ENCODE peak calls at places on chromosomes 13 and 19, in six cellular contexts. P, Z, X, Y, J and D are unnamed samples.

GRCh38 chr13:28246891-28247290 is 108.5 kb downstream of the PAN3 start:
- DNase-seq in P (no peak), Z (no peak), Y (no peak), X (no peak), J (no peak), D (no peak)

GRCh38 chr13:91308299-91308698 is 39.2 kb upstream of the MIR17HG start:
- DNase-seq in X (no peak), Y (no peak), J (no peak), P (no peak), Z (no peak), D (no peak)

GRCh38 chr19:54462072-54462712 is 1.4 kb downstream of the LENG9 start:
- DNase-seq in Z (no peak), X (no peak), J (peak; percentile 65), P (peak; percentile 75), Y (no peak), D (no peak)

GRCh38 chr19:54207908-54208783 is 7.5 kb downstream of the RPS9 start:
- DNase-seq in Z (peak; percentile 59), P (peak; percentile 74), Y (no peak), X (peak; percentile 87), J (peak; percentile 79), D (no peak)

GRCh38 chr13:36310417-36311108 is 12.9 kb upstream of the CCDC169 start:
- DNase-seq in P (no peak), X (no peak), J (no peak), Z (no peak), Y (no peak), D (no peak)

GRCh38 chr19:16405797-16406196 is 66.0 kb downstream of the EPS15L1 start:
- DNase-seq in Z (no peak), Y (no peak), P (no peak), J (no peak), X (no peak), D (no peak)

GRCh38 chr19:51821921-51822716 is 27.2 kb downstream of the FPR3 start:
- DNase-seq in Z (no peak), P (no peak), J (no peak), Y (no peak), X (no peak), D (no peak)

GRCh38 chr13:60758637-60759036 is 361.6 kb downstream of the TDRD3 start:
- DNase-seq in P (no peak), X (no peak), Z (no peak), Y (no peak), J (no peak), D (no peak)

GRCh38 chr13:46804391-46804815 is 7.4 kb upstream of the ESD start:
- DNase-seq in Y (no peak), P (no peak), X (no peak), Z (peak; percentile 57), J (no peak), D (peak; percentile 86)

GRCh38 chr13:59877933-59878332 is 285.8 kb downstream of the DIAPH3 start:
- DNase-seq in X (no peak), Y (no peak), J (no peak), P (no peak), Z (no peak), D (no peak)

GRCh38 chr19:54473071-54473941 is at the start of gene CDC42EP5:
- DNase-seq in Y (no peak), X (no peak), Z (no peak), J (peak; percentile 77), P (peak; percentile 94), D (peak; percentile 71)

GRCh38 chr19:14413765-14414171 is 5.4 kb downstream of the DDX39A start:
- DNase-seq in Z (no peak), J (no peak), Y (no peak), X (no peak), P (no peak), D (no peak)

GRCh38 chr13:91046715-91047327 is 300.7 kb upstream of the MIR17HG start:
- DNase-seq in X (no peak), P (no peak), Y (no peak), J (no peak), Z (peak; percentile 5), D (no peak)

GRCh38 chr19:4501005-4501591 is 17.2 kb downstream of the PLIN4 start:
- DNase-seq in Y (no peak), X (no peak), J (no peak), P (no peak), Z (no peak), D (no peak)

GRCh38 chr19:10431254-10431942 is 11.1 kb downstream of the PDE4A start:
- DNase-seq in Z (no peak), Y (no peak), P (peak; percentile 68), X (peak; percentile 82), J (no peak), D (no peak)

GRCh38 chr13:51495300-51495699 is 42.5 kb upstream of the INTS6 start:
- DNase-seq in Y (no peak), X (no peak), Z (no peak), J (no peak), P (no peak), D (no peak)

GRCh38 chr19:44741841-44742352 is 6.6 kb upstream of the BCL3 start:
- DNase-seq in Y (no peak), J (peak; percentile 98), P (peak; percentile 99), X (peak; percentile 98), Z (peak; percentile 100), D (peak; percentile 98)

GRCh38 chr13:95784161-95784880 is 107.4 kb downstream of the DNAJC3 start:
- DNase-seq in J (no peak), X (no peak), P (no peak), Z (peak; percentile 43), Y (no peak), D (peak; percentile 55)

GRCh38 chr19:12750851-12751250 is 740 bp upstream of the BEST2 start:
- DNase-seq in P (no peak), Y (no peak), J (no peak), X (no peak), Z (no peak), D (no peak)

GRCh38 chr13:106416645-106417044 is 118.8 kb downstream of the EFNB2 start:
- DNase-seq in Z (no peak), X (no peak), P (no peak), Y (no peak), J (no peak), D (no peak)

GRCh38 chr19:33080761-33081681 is at the start of gene GPATCH1:
- DNase-seq in P (peak; percentile 96), Y (peak; percentile 86), Z (peak; percentile 96), J (peak; percentile 90), X (peak; percentile 93), D (peak; percentile 53)

GRCh38 chr19:19591133-19591825 is 27.2 kb downstream of the PBX4 start:
- DNase-seq in Y (no peak), P (no peak), Z (peak; percentile 58), X (no peak), J (no peak), D (peak; percentile 95)

GRCh38 chr13:102580552-102581169 is 16.1 kb upstream of the TPP2 start:
- DNase-seq in Y (peak; percentile 65), X (no peak), P (no peak), Z (peak; percentile 65), J (no peak), D (peak; percentile 50)

GRCh38 chr19:47310819-47311218 is 1.2 kb downstream of the C5AR1 start:
- DNase-seq in Z (peak; percentile 89), P (peak; percentile 72), J (no peak), X (peak; percentile 79), Y (no peak), D (no peak)

GRCh38 chr13:52921194-52921593 is 72.8 kb upstream of the PCDH8 start:
- DNase-seq in J (no peak), Y (no peak), P (no peak), X (no peak), Z (no peak), D (no peak)

GRCh38 chr19:43950834-43951626 is at the start of gene ZNF221:
- DNase-seq in X (peak; percentile 93), Y (peak; percentile 91), J (peak; percentile 89), Z (peak; percentile 99), P (peak; percentile 94), D (peak; percentile 95)

GRCh38 chr19:29098863-29099481 is 114.0 kb downstream of the UQCRFS1 start:
- DNase-seq in Z (peak; percentile 69), X (peak; percentile 81), Y (no peak), P (peak; percentile 84), J (peak; percentile 22), D (peak; percentile 7)

GRCh38 chr13:96768524-96768923 is 225.8 kb downstream of the OXGR1 start:
- DNase-seq in Z (no peak), P (no peak), J (no peak), X (no peak), Y (no peak), D (no peak)

GRCh38 chr13:112067871-112068305 is 939 bp downstream of the SOX1 start:
- DNase-seq in Z (no peak), J (no peak), Y (no peak), P (no peak), X (no peak), D (no peak)

GRCh38 chr19:2848625-2849024 is 7.3 kb downstream of the ZNF555 start:
- DNase-seq in Z (no peak), J (no peak), X (no peak), Y (no peak), P (no peak), D (peak; percentile 29)
- H3K9me3 ChIP-seq in Z (peaks cover 69% of the 10 kb centered on the region), J (no peaks in the 10 kb centered on the region), X (peaks cover 18% of the 10 kb centered on the region), Y (peaks cover 42% of the 10 kb centered on the region), P (peaks cover 17% of the 10 kb centered on the region), D (peaks cover 68% of the 10 kb centered on the region)

DNA sequence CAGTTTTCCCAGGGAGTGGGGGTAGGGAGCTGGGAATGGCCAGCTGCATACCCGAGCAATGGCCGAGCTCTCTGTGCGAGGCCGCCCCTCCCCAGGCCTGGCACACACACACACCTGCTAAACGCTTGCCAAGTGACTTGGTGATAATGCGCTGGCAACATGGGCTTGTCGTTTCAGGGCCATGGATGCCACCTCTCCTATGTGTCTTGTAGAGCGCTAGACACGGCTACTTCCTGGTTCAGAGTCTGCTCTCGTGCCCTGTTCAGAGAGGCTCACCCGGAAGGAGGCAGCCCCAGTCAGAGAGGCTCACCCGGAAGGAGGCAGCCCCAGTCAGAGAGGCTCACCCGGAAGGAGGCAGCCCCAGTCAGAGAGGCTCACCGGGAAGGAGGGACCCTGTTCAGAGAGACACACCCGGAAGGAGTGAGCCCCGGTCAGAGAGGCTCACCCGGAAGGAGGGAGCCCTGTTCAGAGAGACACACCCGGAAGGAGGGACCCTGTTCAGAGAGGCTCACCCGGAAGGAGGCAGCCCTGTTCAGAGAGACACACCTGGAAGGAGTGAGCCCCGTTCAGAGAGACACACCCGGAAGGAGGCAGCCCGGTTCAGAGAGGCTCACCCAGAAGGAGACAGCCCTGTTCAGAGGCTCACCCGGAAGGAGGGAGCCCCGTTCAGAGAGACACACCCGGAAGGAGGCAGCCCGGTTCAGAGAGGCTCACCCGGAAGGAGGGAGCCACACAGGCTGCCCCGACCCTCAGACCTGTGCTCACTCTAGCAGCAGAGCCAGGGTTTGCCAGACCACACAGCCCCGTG is 4.2 kb downstream of the ADPRHL1 start:
- DNase-seq in Z (peak; percentile 96), J (peak; percentile 82), Y (no peak), P (no peak), X (peak; percentile 78), D (no peak)
- H3K4me3 ChIP-seq in Z (peak overlapping the region; percentile 66), J (peak overlapping the region; percentile 50), Y (no peak overlapping the region), P (peak overlapping the region; percentile 22), X (peak overlapping the region; percentile 46), D (no peak overlapping the region)

DNA sequence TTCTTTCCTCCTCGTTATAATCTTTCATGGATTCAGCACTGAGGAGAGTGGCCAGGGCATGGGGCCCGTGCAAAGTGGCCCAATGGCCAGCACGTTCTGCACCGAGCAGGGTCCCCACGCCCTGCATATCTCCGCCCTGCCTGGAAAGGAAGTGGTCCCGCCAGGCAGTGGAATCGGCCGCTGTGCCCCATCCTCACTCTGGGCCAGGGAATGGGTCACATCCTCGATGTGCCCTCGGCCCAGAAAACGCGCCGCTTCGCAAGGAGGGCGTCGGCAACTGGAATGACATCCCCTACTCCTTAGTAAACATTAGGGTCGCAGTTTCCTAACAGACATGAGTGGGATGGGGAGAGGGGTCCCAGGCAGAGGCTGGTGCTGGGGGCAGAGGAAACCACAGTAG is 90.7 kb downstream of the ZNF254 start:
- DNase-seq in P (no peak), J (no peak), Z (no peak), Y (no peak), X (no peak), D (no peak)
- H3K9me3 ChIP-seq in P (no peaks in the 10 kb centered on the region), J (no peaks in the 10 kb centered on the region), Z (peaks cover 27% of the 10 kb centered on the region), Y (peaks cover 29% of the 10 kb centered on the region), X (peaks cover 11% of the 10 kb centered on the region), D (peaks cover 29% of the 10 kb centered on the region)

GRCh38 chr19:39320948-39321831 is 527 bp upstream of the LRFN1 start:
- DNase-seq in P (no peak), X (no peak), J (no peak), Z (no peak), Y (no peak), D (no peak)
- H3K4me3 ChIP-seq in P (peak overlapping the region; percentile 80), X (no peak overlapping the region), J (peak overlapping the region; percentile 20), Z (peak overlapping the region; percentile 82), Y (no peak overlapping the region), D (peak overlapping the region; percentile 17)